ENCODE peak calls at places on chromosomes 4 and X, in seven cellular contexts. T is astrocyte of the spinal cord, R is GM23338, J is progenitor cell of endocrine pancreas, U is left lung, O is cardiac muscle cell, I is transverse colon. B is an unnamed sample.

GRCh38 chrX:121160987-121161386 is 113.6 kb downstream of the GLUD2 start:
- DNase-seq in T (peak), R (no peak), J (no peak), U (no peak), O (peak), I (no peak), B (no peak)

GRCh38 chrX:19811807-19812604 is 75.4 kb downstream of the SH3KBP1 start:
- DNase-seq in T (peak), R (no peak), J (no peak), U (no peak), O (peak), I (no peak), B (no peak)

GRCh38 chr4:31106419-31106818 is 386.2 kb downstream of the PCDH7 start:
- DNase-seq in T (no peak), R (no peak), J (no peak), U (no peak), O (no peak), I (no peak), B (no peak)

GRCh38 chr4:113604955-113605354 is 156.6 kb downstream of the CAMK2D start:
- DNase-seq in T (no peak), R (no peak), J (no peak), U (no peak), O (no peak), I (no peak), B (no peak)

GRCh38 chr4:152259866-152260265 is 276.0 kb downstream of the FBXW7 start:
- DNase-seq in T (peak), R (no peak), J (no peak), U (no peak), O (no peak), I (no peak), B (no peak)

GRCh38 chrX:153933751-153934472 is 925 bp downstream of the NAA10 start:
- DNase-seq in T (no peak), R (no peak), J (no peak), U (no peak), O (peak), I (no peak), B (no peak)

GRCh38 chr4:178148106-178148505 is 705.9 kb upstream of the AGA start:
- DNase-seq in T (no peak), R (no peak), J (no peak), U (no peak), O (no peak), I (no peak), B (no peak)

GRCh38 chrX:72003811-72004750 is 93.4 kb downstream of the NHSL2 start:
- DNase-seq in T (peak), R (peak), J (no peak), U (no peak), O (peak), I (no peak), B (peak)

GRCh38 chrX:29872831-29873230 is 342.5 kb upstream of the MAGEB2 start:
- DNase-seq in T (no peak), R (no peak), J (no peak), U (no peak), O (no peak), I (no peak), B (no peak)

GRCh38 chr4:66330125-66330524 is 659.8 kb upstream of the EPHA5 start:
- DNase-seq in T (peak), R (no peak), J (no peak), U (no peak), O (no peak), I (no peak), B (no peak)

GRCh38 chr4:123936615-123937014 is 540.0 kb downstream of the SPRY1 start:
- DNase-seq in T (no peak), R (no peak), J (no peak), U (no peak), O (peak), I (no peak), B (no peak)

GRCh38 chrX:10173331-10173900 is 16.6 kb downstream of the CLCN4 start:
- DNase-seq in T (peak), R (peak), J (no peak), U (no peak), O (peak), I (no peak), B (no peak)

GRCh38 chr4:38869511-38869910 is 1.9 kb downstream of the FAM114A1 start:
- DNase-seq in T (no peak), R (no peak), J (no peak), U (no peak), O (no peak), I (no peak), B (no peak)

GRCh38 chr4:47804598-47804997 is 33.3 kb downstream of the CORIN start:
- DNase-seq in T (no peak), R (no peak), J (no peak), U (no peak), O (no peak), I (no peak), B (no peak)

GRCh38 chrX:48472851-48473717 is 2.9 kb upstream of the FTSJ1 start:
- DNase-seq in T (peak), R (peak), J (no peak), U (no peak), O (no peak), I (no peak), B (no peak)

GRCh38 chr4:4762909-4763814 is 96.3 kb upstream of the MSX1 start:
- DNase-seq in T (peak), R (peak), J (no peak), U (no peak), O (peak), I (no peak), B (peak)

GRCh38 chr4:14178421-14178820 is 550.9 kb upstream of the BOD1L1 start:
- DNase-seq in T (peak), R (peak), J (no peak), U (no peak), O (peak), I (no peak), B (no peak)

GRCh38 chr4:128823025-128823661 is 13.6 kb downstream of the JADE1 start:
- DNase-seq in T (peak), R (no peak), J (no peak), U (no peak), O (peak), I (no peak), B (no peak)

GRCh38 chrX:96763608-96764007 is 79.0 kb downstream of the DIAPH2 start:
- DNase-seq in T (no peak), R (no peak), J (no peak), U (no peak), O (no peak), I (no peak), B (no peak)

GRCh38 chr4:116926631-116927295 is 158.6 kb downstream of the TRAM1L1 start:
- DNase-seq in T (no peak), R (peak), J (no peak), U (no peak), O (no peak), I (no peak), B (no peak)
- TF ChIP-seq CTCF in T (no peak), R (peak), J (peak), U (no peak), O (no peak), I (no peak), B (no peak)

DNA sequence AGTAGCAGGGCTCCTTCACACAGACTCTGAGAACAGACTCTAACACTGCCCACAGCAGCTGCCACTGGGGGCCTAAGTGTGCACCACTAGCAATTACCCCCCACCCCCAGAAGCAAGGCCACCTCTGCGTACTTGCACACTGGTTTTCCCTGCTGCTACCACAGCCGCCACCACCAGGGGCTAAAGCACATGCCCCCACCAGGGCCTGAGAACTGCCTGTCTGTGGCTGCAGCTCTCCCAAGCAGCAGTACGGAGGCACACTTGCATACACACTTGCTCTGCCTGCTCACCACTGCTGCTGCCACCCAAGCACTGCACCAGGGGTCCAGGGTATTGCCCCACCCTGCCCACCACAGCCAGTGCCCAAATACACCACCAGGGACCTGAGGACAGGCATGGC is 59.6 kb downstream of the SCML2 start:
- DNase-seq in T (no peak), R (peak), J (no peak), U (no peak), O (no peak), I (no peak), B (no peak)
- TF ChIP-seq CTCF in T (no peak), R (peak), J (no peak), U (no peak), O (no peak), I (no peak), B (no peak)

GRCh38 chrX:23634181-23634580 is 33.1 kb upstream of the PRDX4 start:
- DNase-seq in T (no peak), R (no peak), J (no peak), U (no peak), O (no peak), I (no peak), B (no peak)
- TF ChIP-seq CTCF in T (peak), R (peak), J (peak), U (no peak), O (peak), I (no peak), B (no peak)

DNA sequence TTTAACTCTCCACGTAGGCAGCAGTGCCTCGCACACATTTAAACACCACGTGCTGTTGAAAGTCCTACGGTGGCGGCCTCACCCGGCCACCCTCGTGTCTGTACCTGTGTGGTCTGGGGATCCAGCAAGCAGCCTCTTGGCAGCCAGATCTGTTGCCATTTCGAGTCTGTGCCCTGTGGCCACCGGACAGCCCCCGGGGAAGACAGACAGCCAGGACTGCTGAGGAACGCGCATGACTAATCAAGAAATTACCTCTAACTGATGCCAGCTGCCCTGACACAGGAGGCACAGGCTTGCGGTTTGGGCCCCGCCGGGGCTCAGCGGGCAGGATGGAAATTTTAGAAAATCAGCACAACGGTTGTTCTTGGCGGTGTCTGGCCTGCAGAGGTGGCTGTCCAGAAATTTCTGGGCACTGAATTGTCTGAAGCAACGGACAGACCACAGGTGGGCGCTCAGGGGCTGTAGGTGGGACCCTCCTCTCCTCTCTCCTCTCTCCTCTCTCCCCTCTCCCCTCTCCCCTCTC is 15.6 kb upstream of the ASMTL start:
- DNase-seq in T (peak), R (no peak), J (peak), U (no peak), O (no peak), I (peak), B (no peak)
- TF ChIP-seq CTCF in T (no peak), R (no peak), J (no peak), U (no peak), O (no peak), I (no peak), B (no peak)